ENCODE peak calls at places on chromosomes 2 and 18, in six cellular contexts. D is pancreas, W is ovary, I is SK-N-SH, Y is HepG2, F is left ventricle myocardium inferior. K is an unnamed sample. For H3K4me1, the result is how much of the 10 kb centered on the place peaks cover.

GRCh38 chr2:199590323-199590915 is 132.7 kb upstream of the SATB2 start:
- DNase-seq in D (no peak), W (no peak), I (no peak), Y (no peak), F (no peak), K (no peak)

GRCh38 chr2:28074127-28074526 is 183.6 kb downstream of the BABAM2 start:
- DNase-seq in D (no peak), W (no peak), I (peak), Y (no peak), F (no peak), K (no peak)

GRCh38 chr2:45435316-45435715 is 175.8 kb downstream of the SRBD1 start:
- DNase-seq in D (no peak), W (no peak), I (peak), Y (no peak), F (no peak), K (no peak)

GRCh38 chr18:74534981-74535649 is 815 bp downstream of the CNDP1 start:
- DNase-seq in D (no peak), W (no peak), I (no peak), Y (no peak), F (no peak), K (no peak)

GRCh38 chr2:25606892-25607291 is 66.5 kb downstream of the DTNB start:
- DNase-seq in D (no peak), W (no peak), I (peak), Y (peak), F (no peak), K (no peak)

GRCh38 chr2:233413046-233413445 is 58.8 kb downstream of the DGKD start:
- DNase-seq in D (no peak), W (no peak), I (no peak), Y (no peak), F (no peak), K (no peak)

GRCh38 chr2:95312543-95313205 is 15.5 kb downstream of the KCNIP3 start:
- DNase-seq in D (no peak), W (no peak), I (no peak), Y (no peak), F (no peak), K (no peak)

GRCh38 chr2:108994250-108994649 is 5.2 kb upstream of the EDAR start:
- DNase-seq in D (no peak), W (no peak), I (no peak), Y (no peak), F (no peak), K (no peak)

GRCh38 chr2:20584637-20585321 is 66.1 kb downstream of the HS1BP3 start:
- DNase-seq in D (peak), W (peak), I (no peak), Y (peak), F (peak), K (no peak)

GRCh38 chr18:36405611-36406010 is 108.1 kb downstream of the FHOD3 start:
- DNase-seq in D (no peak), W (no peak), I (no peak), Y (no peak), F (no peak), K (no peak)

GRCh38 chr2:174918886-174919526 is 86.2 kb downstream of the CHN1 start:
- DNase-seq in D (no peak), W (no peak), I (no peak), Y (no peak), F (no peak), K (no peak)

GRCh38 chr18:67672719-67673118 is 156.2 kb upstream of the DSEL start:
- DNase-seq in D (no peak), W (no peak), I (no peak), Y (no peak), F (no peak), K (no peak)

GRCh38 chr2:190663839-190664238 is 15.0 kb downstream of the NAB1 start:
- DNase-seq in D (no peak), W (no peak), I (no peak), Y (no peak), F (no peak), K (no peak)

GRCh38 chr2:219384083-219384713 is 3.5 kb downstream of the DNPEP start:
- DNase-seq in D (no peak), W (no peak), I (no peak), Y (no peak), F (no peak), K (no peak)

GRCh38 chr2:20217041-20217970 is 7.6 kb downstream of the SDC1 start:
- DNase-seq in D (no peak), W (no peak), I (no peak), Y (no peak), F (no peak), K (peak)

GRCh38 chr2:134137182-134137595 is 116.7 kb upstream of the MGAT5 start:
- DNase-seq in D (peak), W (no peak), I (no peak), Y (no peak), F (no peak), K (no peak)

GRCh38 chr2:111946294-111947114 is 48.1 kb downstream of the MERTK start:
- DNase-seq in D (peak), W (peak), I (no peak), Y (peak), F (no peak), K (peak)

GRCh38 chr2:13056259-13056843 is 339.6 kb downstream of the TRIB2 start:
- DNase-seq in D (no peak), W (no peak), I (peak), Y (no peak), F (no peak), K (no peak)

GRCh38 chr2:103754530-103754929 is 992.7 kb downstream of the TMEM182 start:
- DNase-seq in D (no peak), W (no peak), I (no peak), Y (no peak), F (no peak), K (no peak)

GRCh38 chr2:55296393-55296792 is 27.4 kb upstream of the MTIF2 start:
- DNase-seq in D (no peak), W (no peak), I (no peak), Y (no peak), F (no peak), K (no peak)

DNA sequence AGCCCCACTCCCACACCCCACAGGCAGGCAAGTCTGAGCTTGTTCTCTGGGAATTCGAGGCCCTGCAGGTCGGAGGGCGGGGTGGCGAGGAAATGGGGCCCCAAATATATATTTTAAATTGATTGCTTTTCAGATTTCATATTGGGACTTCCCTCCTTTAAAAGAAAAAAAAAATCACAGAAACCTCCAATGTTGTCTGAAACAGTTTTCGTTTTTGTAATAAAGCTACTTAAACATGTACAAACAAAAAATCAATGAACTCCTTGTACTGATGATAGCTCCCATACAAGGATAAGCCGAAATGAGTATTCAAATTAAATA is 21.5 kb downstream of the THNSL2 start:
- DNase-seq in D (no peak), W (no peak), I (no peak), Y (no peak), F (no peak), K (no peak)
- TF ChIP-seq CTCF in D (no peak), W (no peak), I (no peak), Y (no peak), F (no peak), K (no peak)

GRCh38 chr2:239498576-239498975 is 97.8 kb upstream of the HDAC4 start:
- DNase-seq in D (no peak), W (no peak), I (no peak), Y (no peak), F (no peak), K (no peak)
- H3K4me1 ChIP-seq in D (under half), W (under half), I (under half), Y (under half), F (under half), K (under half)

GRCh38 chr2:197674060-197674459 is 1.3 kb downstream of the RFTN2 start:
- DNase-seq in D (no peak), W (no peak), I (no peak), Y (peak), F (no peak), K (no peak)
- H3K4me3 ChIP-seq in D (no peak), W (no peak), I (no peak), Y (no peak), F (peak), K (no peak)

GRCh38 chr18:31977270-31977872 is 34.4 kb upstream of the TRAPPC8 start:
- DNase-seq in D (peak), W (no peak), I (peak), Y (peak), F (no peak), K (peak)
- TF ChIP-seq CTCF in D (peak), W (peak), I (peak), Y (peak), F (peak), K (peak)

GRCh38 chr18:7754258-7754657 is 187.1 kb downstream of the PTPRM start:
- DNase-seq in D (no peak), W (no peak), I (no peak), Y (peak), F (no peak), K (no peak)

GRCh38 chr18:7757175-7757574 is 190.1 kb downstream of the PTPRM start:
- DNase-seq in D (no peak), W (no peak), I (no peak), Y (no peak), F (no peak), K (no peak)

GRCh38 chr18:7755753-7756475 is 188.8 kb downstream of the PTPRM start:
- DNase-seq in D (no peak), W (no peak), I (no peak), Y (peak), F (no peak), K (no peak)

GRCh38 chr18:7750966-7751365 is 183.8 kb downstream of the PTPRM start:
- DNase-seq in D (no peak), W (no peak), I (no peak), Y (peak), F (no peak), K (no peak)

GRCh38 chr18:7754725-7755181 is 187.6 kb downstream of the PTPRM start:
- DNase-seq in D (no peak), W (no peak), I (no peak), Y (peak), F (peak), K (peak)
- H3K4me1 ChIP-seq in D (under half), W (under half), I (under half), Y (half or more), F (half or more), K (half or more)

K was measured in thyroid gland.